ENCODE peak calls at places on chromosomes 2 and 18, in six cellular contexts. X is MM.1S, J is HCT116, G is OCI-LY7, Q is GM23338, Z is hepatocyte. M is an unnamed sample.

GRCh38 chr18:40867452-40867851 is 1087.6 kb upstream of the PIK3C3 start:
- DNase-seq in Z (no peak), J (no peak), X (no peak), G (no peak), Q (no peak), M (no peak)

GRCh38 chr2:109239720-109240119 is 110.7 kb downstream of the SH3RF3 start:
- DNase-seq in J (no peak), X (no peak), G (no peak), Q (no peak), Z (peak; percentile 24), M (no peak)

GRCh38 chr2:167298017-167298416 is 409.7 kb downstream of the XIRP2 start:
- DNase-seq in G (no peak), J (no peak), Q (no peak), X (no peak), Z (no peak), M (no peak)

GRCh38 chr2:176188218-176188968 is at the start of gene HOXD1:
- DNase-seq in X (peak; percentile 40), Q (peak; percentile 76), J (no peak), G (no peak), Z (peak; percentile 44), M (peak; percentile 63)

GRCh38 chr18:80197490-80197889 is 49.8 kb downstream of the PARD6G start:
- DNase-seq in Z (no peak), J (no peak), X (no peak), Q (no peak), G (no peak), M (no peak)

GRCh38 chr18:42156266-42156665 is 201.2 kb downstream of the PIK3C3 start:
- DNase-seq in X (no peak), Z (no peak), G (no peak), Q (peak; percentile 1), J (no peak), M (peak; percentile 3)

GRCh38 chr2:176533505-176534193 is 264.4 kb downstream of the MTX2 start:
- DNase-seq in Z (no peak), X (no peak), G (no peak), J (no peak), Q (no peak), M (no peak)

GRCh38 chr18:616380-616995 is 19.7 kb downstream of the CLUL1 start:
- DNase-seq in G (peak; percentile 46), Q (peak; percentile 71), X (peak; percentile 62), Z (peak; percentile 65), J (peak; percentile 35), M (peak; percentile 47)

GRCh38 chr18:63237911-63238710 is 81.5 kb downstream of the BCL2 start:
- DNase-seq in J (peak; percentile 31), G (no peak), X (no peak), Q (peak; percentile 77), Z (peak; percentile 65), M (peak; percentile 81)

GRCh38 chr2:15279181-15279876 is 281.8 kb downstream of the NBAS start:
- DNase-seq in Z (no peak), X (no peak), Q (no peak), J (no peak), G (no peak), M (no peak)
- H3K27ac ChIP-seq in Z (no peak overlapping the region), X (no peak overlapping the region), Q (no peak overlapping the region), J (no peak overlapping the region), G (no peak overlapping the region), M (no peak overlapping the region)

GRCh38 chr18:70454705-70455322 is 166.0 kb downstream of the SOCS6 start:
- DNase-seq in X (peak; percentile 60), J (peak; percentile 67), Q (peak; percentile 81), G (peak; percentile 35), Z (peak; percentile 82), M (peak; percentile 71)
- TF ChIP-seq EZH2phosphoT487 in X (no peak), J (no peak), Q (no peak), G (no peak), Z (no peak), M (no peak)

DNA sequence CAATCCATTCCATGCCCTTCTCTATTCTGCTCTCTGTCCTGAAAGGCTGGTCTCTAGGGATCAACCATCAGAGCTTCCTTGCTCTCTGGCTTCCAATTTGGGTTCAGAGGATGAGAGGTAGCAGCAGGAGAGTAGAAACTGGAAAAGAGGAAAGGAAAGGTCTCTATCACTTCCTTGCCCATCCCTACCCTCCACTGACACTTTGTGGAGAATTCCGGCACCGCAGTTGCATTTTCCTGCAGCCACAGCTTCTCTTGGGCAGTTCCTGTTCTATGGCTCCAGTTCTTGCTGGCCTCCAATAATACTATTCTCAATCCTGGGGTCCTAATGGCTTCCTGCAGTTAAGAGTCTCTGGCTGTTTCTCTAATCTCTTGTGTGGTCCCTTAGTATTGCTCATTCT is 13.3 kb upstream of the IMPACT start:
- DNase-seq in J (no peak), Z (no peak), Q (peak; percentile 75), X (no peak), G (no peak), M (peak; percentile 54)
- TF ChIP-seq CTCF in J (peak; percentile 39), Z (peak; percentile 23), Q (peak; percentile 59), X (no peak), G (no peak), M (peak; percentile 47)

DNA sequence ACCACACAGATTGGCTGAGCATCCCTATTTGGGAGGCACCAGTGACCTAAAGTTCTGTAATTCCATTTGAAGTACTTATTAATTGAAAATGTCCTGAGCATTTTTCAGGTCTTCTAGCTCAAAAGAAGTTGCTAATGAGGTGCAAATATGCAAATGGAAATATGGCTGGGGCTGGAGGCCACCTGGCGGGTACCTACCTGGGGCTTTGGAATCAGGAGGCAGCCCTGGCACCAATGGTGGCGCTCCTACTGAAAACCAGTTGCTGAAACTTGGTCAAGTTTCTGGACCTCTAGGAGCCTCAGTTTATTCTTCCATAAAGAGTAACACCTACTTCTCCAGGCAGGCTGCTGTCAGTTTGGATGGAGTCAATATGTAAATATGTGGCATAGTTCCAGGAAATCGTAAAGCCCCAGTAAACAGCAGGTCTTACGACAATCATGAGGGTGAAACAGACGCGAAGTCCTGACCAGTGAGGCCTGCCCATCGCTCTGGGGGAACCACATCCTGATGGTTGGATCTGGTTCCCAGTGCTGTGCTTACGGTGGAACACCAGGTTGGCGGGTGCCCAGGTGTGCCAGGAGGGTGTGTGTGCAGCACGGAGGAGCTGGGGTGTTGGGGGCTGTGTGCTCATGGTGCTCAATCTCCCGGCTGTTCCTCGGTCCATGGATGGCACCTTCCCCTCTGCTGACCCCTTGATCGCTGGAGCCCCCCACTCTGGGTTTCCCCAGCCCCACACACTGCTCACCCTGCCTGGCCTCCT is 186.1 kb downstream of the TWIST2 start:
- DNase-seq in G (no peak), Q (no peak), Z (no peak), X (no peak), J (no peak), M (no peak)
- H3K27ac ChIP-seq in G (no peak overlapping the region), Q (no peak overlapping the region), Z (no peak overlapping the region), X (no peak overlapping the region), J (no peak overlapping the region), M (no peak overlapping the region)

GRCh38 chr18:56933472-56933871 is 213.4 kb upstream of the BOD1L2 start:
- DNase-seq in X (no peak), Q (no peak), G (no peak), J (no peak), Z (no peak), M (no peak)
- TF ChIP-seq EZH2phosphoT487 in X (no peak), Q (no peak), G (no peak), J (no peak), Z (no peak), M (no peak)

GRCh38 chr2:127526940-127527804 is 883 bp upstream of the IWS1 start:
- DNase-seq in J (peak; percentile 31), Q (peak; percentile 24), G (peak; percentile 51), Z (peak; percentile 63), X (peak; percentile 42), M (peak; percentile 58)
- TF ChIP-seq CTCF in J (peak; percentile 16), Q (no peak), G (peak; percentile 60), Z (peak; percentile 1), X (no peak), M (no peak)

M was measured in neural progenitor cell.